ENCODE peak calls at places on chromosome 19, in ten cellular contexts. One of them, this sample, is unnamed.

GRCh38 chr19:12834976-12835757 is 788 bp upstream of the RTBDN start:
- DNase-seq in heart left ventricle: no peak
- DNase-seq in IMR-90: no peak
- DNase-seq in K562: peak; percentile 79
- DNase-seq in stomach: peak; percentile 40
- DNase-seq in lower leg skin: no peak
- DNase-seq in GM12878: no peak
- DNase-seq in prostate gland: no peak
- DNase-seq in ovary: no peak
- DNase-seq in sigmoid colon: no peak
- DNase-seq in this sample: no peak

GRCh38 chr19:15892012-15892411 is 5.9 kb downstream of the CYP4F2 start:
- DNase-seq in heart left ventricle: no peak
- DNase-seq in IMR-90: no peak
- DNase-seq in K562: no peak
- DNase-seq in stomach: no peak
- DNase-seq in lower leg skin: no peak
- DNase-seq in GM12878: no peak
- DNase-seq in prostate gland: no peak
- DNase-seq in ovary: no peak
- DNase-seq in sigmoid colon: no peak
- DNase-seq in this sample: no peak

GRCh38 chr19:12293771-12294307 is 844 bp downstream of the ZNF44 start:
- DNase-seq in heart left ventricle: peak; percentile 48
- DNase-seq in IMR-90: peak; percentile 46
- DNase-seq in K562: peak; percentile 30
- DNase-seq in stomach: peak; percentile 92
- DNase-seq in lower leg skin: peak; percentile 55
- DNase-seq in GM12878: peak; percentile 51
- DNase-seq in prostate gland: peak; percentile 55
- DNase-seq in ovary: peak; percentile 41
- DNase-seq in sigmoid colon: peak; percentile 89
- DNase-seq in this sample: peak; percentile 44

GRCh38 chr19:55353803-55354697 is 469 bp downstream of the COX6B2 start:
- DNase-seq in heart left ventricle: peak; percentile 62
- DNase-seq in IMR-90: peak; percentile 43
- DNase-seq in K562: peak; percentile 97
- DNase-seq in stomach: peak; percentile 79
- DNase-seq in lower leg skin: no peak
- DNase-seq in GM12878: no peak
- DNase-seq in prostate gland: peak; percentile 57
- DNase-seq in ovary: peak; percentile 80
- DNase-seq in sigmoid colon: peak; percentile 81
- DNase-seq in this sample: no peak

GRCh38 chr19:55255618-55256423 is 3.0 kb downstream of the PPP6R1 start:
- DNase-seq in heart left ventricle: no peak
- DNase-seq in IMR-90: peak; percentile 60
- DNase-seq in K562: no peak
- DNase-seq in stomach: peak; percentile 46
- DNase-seq in lower leg skin: no peak
- DNase-seq in GM12878: peak; percentile 39
- DNase-seq in prostate gland: no peak
- DNase-seq in ovary: no peak
- DNase-seq in sigmoid colon: no peak
- DNase-seq in this sample: no peak

GRCh38 chr19:39617745-39618144 is 15.4 kb downstream of the LGALS13 start:
- DNase-seq in heart left ventricle: no peak
- DNase-seq in IMR-90: no peak
- DNase-seq in K562: no peak
- DNase-seq in stomach: no peak
- DNase-seq in lower leg skin: no peak
- DNase-seq in GM12878: no peak
- DNase-seq in prostate gland: no peak
- DNase-seq in ovary: no peak
- DNase-seq in sigmoid colon: no peak
- DNase-seq in this sample: no peak

GRCh38 chr19:31054430-31054829 is 294.8 kb downstream of the TSHZ3 start:
- DNase-seq in heart left ventricle: peak; percentile 21
- DNase-seq in IMR-90: peak; percentile 83
- DNase-seq in K562: no peak
- DNase-seq in stomach: peak; percentile 26
- DNase-seq in lower leg skin: no peak
- DNase-seq in GM12878: no peak
- DNase-seq in prostate gland: peak; percentile 46
- DNase-seq in ovary: no peak
- DNase-seq in sigmoid colon: no peak
- DNase-seq in this sample: no peak

GRCh38 chr19:55581145-55581827 is 638 bp upstream of the ZNF579 start:
- DNase-seq in heart left ventricle: no peak
- DNase-seq in IMR-90: no peak
- DNase-seq in K562: peak; percentile 63
- DNase-seq in stomach: peak; percentile 40
- DNase-seq in lower leg skin: no peak
- DNase-seq in GM12878: no peak
- DNase-seq in prostate gland: no peak
- DNase-seq in ovary: no peak
- DNase-seq in sigmoid colon: no peak
- DNase-seq in this sample: no peak

GRCh38 chr19:10769533-10770491 is 51.9 kb downstream of the DNM2 start:
- DNase-seq in heart left ventricle: peak; percentile 83
- DNase-seq in IMR-90: peak; percentile 26
- DNase-seq in K562: peak; percentile 56
- DNase-seq in stomach: peak; percentile 36
- DNase-seq in lower leg skin: peak; percentile 36
- DNase-seq in GM12878: no peak
- DNase-seq in prostate gland: no peak
- DNase-seq in ovary: peak; percentile 64
- DNase-seq in sigmoid colon: peak; percentile 73
- DNase-seq in this sample: peak; percentile 27

GRCh38 chr19:14078406-14078805 is 5.8 kb downstream of the MISP3 start:
- DNase-seq in heart left ventricle: no peak
- DNase-seq in IMR-90: peak; percentile 38
- DNase-seq in K562: no peak
- DNase-seq in stomach: no peak
- DNase-seq in lower leg skin: no peak
- DNase-seq in GM12878: no peak
- DNase-seq in prostate gland: no peak
- DNase-seq in ovary: no peak
- DNase-seq in sigmoid colon: no peak
- DNase-seq in this sample: no peak

GRCh38 chr19:46218160-46218559 is 11.4 kb upstream of the IGFL1 start:
- DNase-seq in heart left ventricle: no peak
- DNase-seq in IMR-90: peak; percentile 6
- DNase-seq in K562: peak; percentile 39
- DNase-seq in stomach: no peak
- DNase-seq in lower leg skin: no peak
- DNase-seq in GM12878: no peak
- DNase-seq in prostate gland: no peak
- DNase-seq in ovary: no peak
- DNase-seq in sigmoid colon: no peak
- DNase-seq in this sample: no peak

GRCh38 chr19:11659612-11660011 is 62.3 kb downstream of the ZNF627 start:
- DNase-seq in heart left ventricle: no peak
- DNase-seq in IMR-90: peak; percentile 12
- DNase-seq in K562: peak; percentile 46
- DNase-seq in stomach: no peak
- DNase-seq in lower leg skin: no peak
- DNase-seq in GM12878: no peak
- DNase-seq in prostate gland: no peak
- DNase-seq in ovary: no peak
- DNase-seq in sigmoid colon: no peak
- DNase-seq in this sample: no peak

GRCh38 chr19:49873149-49873521 is 4.0 kb downstream of the AKT1S1 start:
- DNase-seq in heart left ventricle: no peak
- DNase-seq in IMR-90: no peak
- DNase-seq in K562: no peak
- DNase-seq in stomach: no peak
- DNase-seq in lower leg skin: no peak
- DNase-seq in GM12878: no peak
- DNase-seq in prostate gland: no peak
- DNase-seq in ovary: peak; percentile 34
- DNase-seq in sigmoid colon: no peak
- DNase-seq in this sample: no peak

GRCh38 chr19:12715929-12716328 is 7.8 kb downstream of the TNPO2 start:
- DNase-seq in heart left ventricle: no peak
- DNase-seq in IMR-90: no peak
- DNase-seq in K562: no peak
- DNase-seq in stomach: no peak
- DNase-seq in lower leg skin: no peak
- DNase-seq in GM12878: no peak
- DNase-seq in prostate gland: no peak
- DNase-seq in ovary: no peak
- DNase-seq in sigmoid colon: no peak
- DNase-seq in this sample: no peak

GRCh38 chr19:40521276-40521675 is 54.5 kb downstream of the SPTBN4 start:
- DNase-seq in heart left ventricle: no peak
- DNase-seq in IMR-90: peak; percentile 29
- DNase-seq in K562: no peak
- DNase-seq in stomach: no peak
- DNase-seq in lower leg skin: no peak
- DNase-seq in GM12878: no peak
- DNase-seq in prostate gland: no peak
- DNase-seq in ovary: no peak
- DNase-seq in sigmoid colon: no peak
- DNase-seq in this sample: no peak

GRCh38 chr19:21087871-21088270 is 5.9 kb downstream of the ZNF714 start:
- DNase-seq in heart left ventricle: no peak
- DNase-seq in IMR-90: no peak
- DNase-seq in K562: no peak
- DNase-seq in stomach: no peak
- DNase-seq in lower leg skin: no peak
- DNase-seq in GM12878: no peak
- DNase-seq in prostate gland: no peak
- DNase-seq in ovary: no peak
- DNase-seq in sigmoid colon: no peak
- DNase-seq in this sample: no peak

GRCh38 chr19:21084343-21084742 is 2.3 kb downstream of the ZNF714 start:
- DNase-seq in heart left ventricle: no peak
- DNase-seq in IMR-90: peak; percentile 79
- DNase-seq in K562: no peak
- DNase-seq in stomach: no peak
- DNase-seq in lower leg skin: no peak
- DNase-seq in GM12878: peak; percentile 12
- DNase-seq in prostate gland: no peak
- DNase-seq in ovary: no peak
- DNase-seq in sigmoid colon: no peak
- DNase-seq in this sample: no peak

GRCh38 chr19:21082011-21082975 is at the start of gene ZNF714:
- DNase-seq in heart left ventricle: peak; percentile 87
- DNase-seq in IMR-90: peak; percentile 94
- DNase-seq in K562: peak; percentile 94
- DNase-seq in stomach: peak; percentile 79
- DNase-seq in lower leg skin: peak; percentile 93
- DNase-seq in GM12878: peak; percentile 79
- DNase-seq in prostate gland: peak; percentile 92
- DNase-seq in ovary: peak; percentile 82
- DNase-seq in sigmoid colon: peak; percentile 90
- DNase-seq in this sample: peak; percentile 80
- TF ChIP-seq POLR2A in heart left ventricle: no peak
- TF ChIP-seq POLR2A in IMR-90: peak; percentile 82
- TF ChIP-seq POLR2A in K562: peak; percentile 92
- TF ChIP-seq POLR2A in stomach: no peak
- TF ChIP-seq POLR2A in lower leg skin: no peak
- TF ChIP-seq POLR2A in GM12878: peak; percentile 88
- TF ChIP-seq POLR2A in prostate gland: peak; percentile 59
- TF ChIP-seq POLR2A in ovary: peak; percentile 25
- TF ChIP-seq POLR2A in sigmoid colon: peak; percentile 43
- TF ChIP-seq POLR2A in this sample: no peak

GRCh38 chr19:6551607-6552450 is 21.0 kb downstream of the TNFSF9 start:
- DNase-seq in heart left ventricle: no peak
- DNase-seq in IMR-90: no peak
- DNase-seq in K562: peak; percentile 86
- DNase-seq in stomach: no peak
- DNase-seq in lower leg skin: no peak
- DNase-seq in GM12878: no peak
- DNase-seq in prostate gland: no peak
- DNase-seq in ovary: no peak
- DNase-seq in sigmoid colon: no peak
- DNase-seq in this sample: no peak
- H3K4me3 ChIP-seq in heart left ventricle: no peak overlapping the region
- H3K4me3 ChIP-seq in IMR-90: no peak overlapping the region
- H3K4me3 ChIP-seq in K562: no peak overlapping the region
- H3K4me3 ChIP-seq in stomach: no peak overlapping the region
- H3K4me3 ChIP-seq in lower leg skin: no peak overlapping the region
- H3K4me3 ChIP-seq in GM12878: no peak overlapping the region
- H3K4me3 ChIP-seq in prostate gland: no peak overlapping the region
- H3K4me3 ChIP-seq in ovary: no peak overlapping the region
- H3K4me3 ChIP-seq in sigmoid colon: no peak overlapping the region
- H3K4me3 ChIP-seq in this sample: no peak overlapping the region

DNA sequence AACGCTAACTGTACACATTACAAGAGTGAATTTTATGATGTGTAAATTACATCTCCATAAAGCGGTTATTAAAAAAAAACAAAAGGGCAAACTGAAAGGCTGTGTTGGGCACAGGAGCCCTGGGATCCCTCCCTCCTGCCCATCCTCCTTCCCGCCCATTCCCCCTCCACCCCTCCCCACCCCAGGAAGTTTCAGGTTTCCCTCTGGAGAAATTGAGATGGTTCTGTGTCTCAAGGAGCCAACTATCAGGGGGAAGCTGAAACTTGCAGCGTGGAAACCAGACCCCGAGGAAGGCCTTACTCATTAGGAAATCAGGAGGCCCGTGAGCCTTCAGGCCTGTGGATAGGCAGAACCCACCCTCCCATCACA is 15.7 kb downstream of the MLLT1 start:
- DNase-seq in heart left ventricle: no peak
- DNase-seq in IMR-90: peak; percentile 80
- DNase-seq in K562: no peak
- DNase-seq in stomach: no peak
- DNase-seq in lower leg skin: no peak
- DNase-seq in GM12878: no peak
- DNase-seq in prostate gland: no peak
- DNase-seq in ovary: no peak
- DNase-seq in sigmoid colon: no peak
- DNase-seq in this sample: no peak
- TF ChIP-seq POLR2A in heart left ventricle: no peak
- TF ChIP-seq POLR2A in IMR-90: no peak
- TF ChIP-seq POLR2A in K562: no peak
- TF ChIP-seq POLR2A in stomach: no peak
- TF ChIP-seq POLR2A in lower leg skin: no peak
- TF ChIP-seq POLR2A in GM12878: no peak
- TF ChIP-seq POLR2A in prostate gland: no peak
- TF ChIP-seq POLR2A in ovary: no peak
- TF ChIP-seq POLR2A in sigmoid colon: no peak
- TF ChIP-seq POLR2A in this sample: no peak

DNA sequence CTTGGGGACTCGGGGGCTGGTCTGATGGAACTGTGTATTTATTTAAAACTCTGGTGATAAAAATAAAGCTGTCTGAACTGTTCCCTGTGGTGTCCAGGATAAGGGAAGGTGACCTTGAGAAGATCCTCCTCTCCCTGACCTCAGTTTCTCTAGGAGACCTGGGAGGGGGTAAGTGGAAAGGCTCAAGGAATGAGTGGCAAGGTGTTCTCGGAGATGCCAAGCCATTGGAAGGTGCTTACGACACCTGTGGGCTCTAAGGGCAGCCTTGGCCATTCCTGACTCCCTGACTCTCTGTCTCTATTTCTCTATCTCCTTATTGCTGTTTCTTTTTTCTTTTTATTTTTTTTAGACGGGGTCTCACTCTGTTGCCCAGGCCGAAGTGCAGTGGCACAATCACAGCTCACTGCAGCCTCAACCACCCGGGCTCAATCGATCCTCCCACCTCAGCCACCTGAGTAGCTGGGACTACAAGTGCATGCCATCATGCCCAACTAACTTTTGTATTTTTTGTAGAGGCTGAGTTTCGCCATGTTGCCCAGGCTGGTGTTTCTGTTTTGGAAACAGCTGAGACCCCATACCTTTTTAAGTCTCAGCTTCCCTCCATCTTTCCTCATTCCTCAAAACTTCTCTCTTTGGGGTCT is 3.3 kb downstream of the GDF15 start:
- DNase-seq in heart left ventricle: no peak
- DNase-seq in IMR-90: no peak
- DNase-seq in K562: no peak
- DNase-seq in stomach: no peak
- DNase-seq in lower leg skin: no peak
- DNase-seq in GM12878: no peak
- DNase-seq in prostate gland: no peak
- DNase-seq in ovary: no peak
- DNase-seq in sigmoid colon: no peak
- DNase-seq in this sample: no peak
- H3K4me3 ChIP-seq in heart left ventricle: no peak overlapping the region
- H3K4me3 ChIP-seq in IMR-90: no peak overlapping the region
- H3K4me3 ChIP-seq in K562: peak overlapping the region; percentile 89
- H3K4me3 ChIP-seq in stomach: no peak overlapping the region
- H3K4me3 ChIP-seq in lower leg skin: no peak overlapping the region
- H3K4me3 ChIP-seq in GM12878: no peak overlapping the region
- H3K4me3 ChIP-seq in prostate gland: no peak overlapping the region
- H3K4me3 ChIP-seq in ovary: no peak overlapping the region
- H3K4me3 ChIP-seq in sigmoid colon: no peak overlapping the region
- H3K4me3 ChIP-seq in this sample: no peak overlapping the region